ENCODE peak calls at places on chromosomes 11 and 22, in seven cellular contexts. H is lower leg skin, N is testis, C is GM12891, K is uterus, A is sigmoid colon, Q is suprapubic skin. O is an unnamed sample.

GRCh38 chr22:48042621-48043395 is 1280.4 kb downstream of the TBC1D22A start:
- DNase-seq in H (no peak), N (no peak), C (no peak), K (no peak), A (no peak), Q (no peak), O (no peak)

GRCh38 chr22:36453855-36454378 is 27.5 kb downstream of the TXN2 start:
- DNase-seq in H (no peak), N (no peak), C (no peak), K (no peak), A (no peak), Q (no peak), O (no peak)

GRCh38 chr11:10716122-10716521 is 22.6 kb upstream of the IRAG1 start:
- DNase-seq in H (no peak), N (no peak), C (no peak), K (no peak), A (no peak), Q (no peak), O (no peak)

GRCh38 chr11:2533642-2534115 is 88.9 kb downstream of the KCNQ1 start:
- DNase-seq in H (peak; percentile 56), N (peak; percentile 51), C (peak; percentile 59), K (peak; percentile 84), A (peak; percentile 86), Q (peak; percentile 84), O (no peak)

GRCh38 chr22:47944941-47945340 is 1182.5 kb downstream of the TBC1D22A start:
- DNase-seq in H (no peak), N (no peak), C (no peak), K (no peak), A (no peak), Q (no peak), O (no peak)

GRCh38 chr22:50498322-50498861 is 9.1 kb downstream of the LMF2 start:
- DNase-seq in H (peak; percentile 50), N (peak; percentile 75), C (no peak), K (no peak), A (no peak), Q (no peak), O (no peak)

GRCh38 chr11:32029721-32030120 is 61.2 kb upstream of the RCN1 start:
- DNase-seq in H (no peak), N (no peak), C (no peak), K (no peak), A (no peak), Q (no peak), O (no peak)

GRCh38 chr11:3124821-3125220 is 40.3 kb downstream of the OSBPL5 start:
- DNase-seq in H (no peak), N (no peak), C (no peak), K (no peak), A (no peak), Q (no peak), O (no peak)

GRCh38 chr11:126585388-126586302 is 230.2 kb downstream of the ST3GAL4 start:
- DNase-seq in H (peak; percentile 63), N (peak; percentile 70), C (no peak), K (peak; percentile 57), A (peak; percentile 76), Q (peak; percentile 75), O (no peak)

GRCh38 chr11:78244546-78245315 is 56.0 kb downstream of the USP35 start:
- DNase-seq in H (no peak), N (no peak), C (no peak), K (no peak), A (no peak), Q (no peak), O (no peak)

GRCh38 chr11:22703561-22703960 is 37.1 kb downstream of the GAS2 start:
- DNase-seq in H (no peak), N (no peak), C (no peak), K (no peak), A (no peak), Q (no peak), O (no peak)

GRCh38 chr11:35622070-35622469 is 3.8 kb downstream of the FJX1 start:
- DNase-seq in H (no peak), N (no peak), C (no peak), K (no peak), A (no peak), Q (no peak), O (no peak)

GRCh38 chr11:86671386-86672006 is 920 bp downstream of the ME3 start:
- DNase-seq in H (peak; percentile 55), N (peak; percentile 86), C (no peak), K (peak; percentile 80), A (peak; percentile 92), Q (peak; percentile 86), O (no peak)

GRCh38 chr11:111155021-111155420 is 90.5 kb upstream of the POU2AF2 start:
- DNase-seq in H (no peak), N (no peak), C (no peak), K (no peak), A (no peak), Q (no peak), O (no peak)

GRCh38 chr11:69471329-69472052 is 10.0 kb upstream of the LINC01488 start:
- DNase-seq in H (no peak), N (no peak), C (no peak), K (no peak), A (no peak), Q (no peak), O (no peak)

GRCh38 chr11:12995823-12996222 is 13.3 kb upstream of the RASSF10 start:
- DNase-seq in H (no peak), N (no peak), C (no peak), K (no peak), A (no peak), Q (no peak), O (no peak)

GRCh38 chr11:130599073-130599654 is 150.7 kb downstream of the ADAMTS15 start:
- DNase-seq in H (no peak), N (peak; percentile 43), C (no peak), K (peak; percentile 53), A (peak; percentile 90), Q (no peak), O (no peak)

GRCh38 chr11:92894197-92894596 is 75.3 kb upstream of the MTNR1B start:
- DNase-seq in H (no peak), N (no peak), C (no peak), K (no peak), A (no peak), Q (no peak), O (no peak)

GRCh38 chr11:13260963-13261599 is 16.5 kb upstream of the BMAL1 start:
- DNase-seq in H (no peak), N (peak; percentile 26), C (no peak), K (peak; percentile 34), A (no peak), Q (peak; percentile 69), O (no peak)

GRCh38 chr11:22304337-22304961 is 33.7 kb upstream of the SLC17A6 start:
- DNase-seq in H (no peak), N (no peak), C (no peak), K (no peak), A (no peak), Q (no peak), O (no peak)

GRCh38 chr22:50310209-50310722 is 2.8 kb upstream of the PLXNB2 start:
- DNase-seq in H (no peak), N (no peak), C (no peak), K (no peak), A (no peak), Q (no peak), O (no peak)

GRCh38 chr11:72418834-72419560 is 15.3 kb downstream of the CLPB start:
- DNase-seq in H (no peak), N (no peak), C (peak; percentile 27), K (no peak), A (peak; percentile 14), Q (no peak), O (no peak)

GRCh38 chr11:81596709-81597108 is 1137.0 kb downstream of the FAM181B start:
- DNase-seq in H (no peak), N (no peak), C (no peak), K (no peak), A (no peak), Q (no peak), O (no peak)

GRCh38 chr11:20042717-20043392 is 117.4 kb downstream of the DBX1 start:
- DNase-seq in H (no peak), N (no peak), C (no peak), K (no peak), A (no peak), Q (no peak), O (no peak)

GRCh38 chr11:31825453-31826391 is 14.6 kb upstream of the PAX6 start:
- DNase-seq in H (no peak), N (no peak), C (no peak), K (no peak), A (no peak), Q (no peak), O (no peak)

GRCh38 chr22:27212617-27213177 is 555.3 kb downstream of the MIAT start:
- DNase-seq in H (peak; percentile 92), N (peak; percentile 80), C (no peak), K (peak; percentile 86), A (peak; percentile 97), Q (peak; percentile 85), O (no peak)

GRCh38 chr11:67347964-67348749 is 5.2 kb downstream of the POLD4 start:
- DNase-seq in H (no peak), N (no peak), C (no peak), K (no peak), A (no peak), Q (no peak), O (no peak)
- TF ChIP-seq POLR2A in H (no peak), N (no peak), C (no peak), K (no peak), A (no peak), Q (no peak), O (no peak)

GRCh38 chr11:64923944-64924909 is at the start of gene PPP2R5B:
- DNase-seq in H (peak; percentile 92), N (peak; percentile 96), C (peak; percentile 98), K (peak; percentile 92), A (peak; percentile 98), Q (peak; percentile 95), O (peak; percentile 97)
- TF ChIP-seq POLR2A in H (no peak), N (no peak), C (no peak), K (peak; percentile 54), A (peak; percentile 67), Q (peak; percentile 46), O (peak; percentile 44)

DNA sequence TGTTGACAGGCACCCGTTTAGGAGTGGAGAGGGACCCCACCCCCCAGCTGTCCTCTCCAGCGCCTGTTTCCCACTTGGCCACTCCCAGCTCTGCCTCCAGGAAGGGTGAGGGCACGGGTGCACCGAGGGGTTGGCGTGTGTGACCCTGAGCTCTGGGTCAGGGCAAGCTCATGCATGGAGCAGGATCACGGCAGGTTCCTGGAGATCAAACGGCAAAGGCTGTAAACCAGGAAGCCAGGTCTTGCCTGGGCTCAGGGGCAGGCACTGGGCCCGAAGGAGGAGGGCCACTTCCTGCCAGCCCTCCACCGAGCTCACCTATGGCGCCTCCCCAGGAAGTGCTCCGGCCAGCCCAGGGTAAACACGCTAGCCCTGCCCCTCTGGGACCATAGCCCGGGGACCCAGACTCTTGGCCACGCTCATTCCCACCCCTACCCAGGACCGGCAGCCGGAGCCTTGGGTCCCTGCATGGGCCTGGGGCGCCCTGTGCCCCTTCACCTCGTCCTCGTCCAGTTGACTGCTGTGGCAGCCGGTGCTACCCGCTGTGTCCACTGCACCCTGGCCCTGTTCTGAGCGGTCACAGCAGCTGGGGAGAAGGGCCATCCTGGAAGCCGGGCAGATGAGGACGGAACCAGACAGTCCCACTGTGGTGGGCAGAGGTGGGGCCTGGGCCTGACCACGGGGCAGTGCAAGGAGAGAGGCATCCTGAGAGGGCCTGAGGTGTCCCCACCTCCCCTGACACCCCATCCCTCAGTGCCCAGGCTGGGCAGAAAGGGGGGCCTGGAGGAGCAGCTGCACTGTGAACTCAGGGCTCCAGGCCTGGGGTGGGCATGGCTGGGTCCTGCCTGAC is 1.0 kb upstream of the EPS8L2 start:
- DNase-seq in H (no peak), N (no peak), C (no peak), K (no peak), A (peak; percentile 69), Q (peak; percentile 68), O (no peak)
- TF ChIP-seq POLR2A in H (no peak), N (no peak), C (no peak), K (no peak), A (peak; percentile 49), Q (no peak), O (peak; percentile 34)

GRCh38 chr22:42648368-42649260 is 578 bp downstream of the CYB5R3 start:
- DNase-seq in H (peak; percentile 38), N (peak; percentile 44), C (no peak), K (no peak), A (no peak), Q (no peak), O (no peak)
- TF ChIP-seq POLR2A in H (peak; percentile 14), N (no peak), C (peak; percentile 28), K (no peak), A (peak; percentile 69), Q (peak; percentile 48), O (no peak)

O was measured in GM12892.